ENCODE peak calls at places on chromosome 9, in seven cellular contexts. V is GM23248, Z is MM.1S, H is HCT116, R is hepatocyte, P is GM23338, F is PC-9. A is an unnamed sample.

GRCh38 chr9:96612105-96612965 is 7.3 kb downstream of the CDC14B start:
- DNase-seq in V (peak; percentile 98), Z (no peak), H (no peak), R (peak; percentile 79), P (peak; percentile 30), F (peak; percentile 73), A (peak; percentile 78)

GRCh38 chr9:80964374-80964773 is 725.0 kb downstream of the TLE1 start:
- DNase-seq in V (no peak), Z (no peak), H (no peak), R (no peak), P (no peak), F (no peak), A (no peak)

GRCh38 chr9:34381323-34381722 is 4.6 kb upstream of the MYORG start:
- DNase-seq in V (no peak), Z (no peak), H (no peak), R (peak; percentile 13), P (peak; percentile 82), F (no peak), A (no peak)

GRCh38 chr9:135189497-135189896 is 102.0 kb downstream of the OLFM1 start:
- DNase-seq in V (no peak), Z (no peak), H (no peak), R (no peak), P (no peak), F (no peak), A (no peak)

GRCh38 chr9:87122947-87123685 is 175.8 kb upstream of the GAS1 start:
- DNase-seq in V (peak; percentile 88), Z (no peak), H (no peak), R (peak; percentile 15), P (no peak), F (no peak), A (no peak)

GRCh38 chr9:95074632-95075269 is 242.8 kb downstream of the FANCC start:
- DNase-seq in V (no peak), Z (no peak), H (no peak), R (no peak), P (no peak), F (no peak), A (no peak)

GRCh38 chr9:106947097-106947496 is 84.1 kb downstream of the ZNF462 start:
- DNase-seq in V (peak; percentile 7), Z (no peak), H (no peak), R (no peak), P (no peak), F (no peak), A (no peak)

GRCh38 chr9:75911390-75911789 is 20.9 kb downstream of the PCSK5 start:
- DNase-seq in V (no peak), Z (no peak), H (no peak), R (no peak), P (no peak), F (no peak), A (no peak)

GRCh38 chr9:34976441-34976840 is 13.1 kb upstream of the DNAJB5 start:
- DNase-seq in V (no peak), Z (no peak), H (no peak), R (no peak), P (no peak), F (no peak), A (no peak)

GRCh38 chr9:4883326-4883873 is 90.7 kb downstream of the RCL1 start:
- DNase-seq in V (no peak), Z (no peak), H (no peak), R (no peak), P (no peak), F (no peak), A (no peak)

GRCh38 chr9:74876611-74877010 is 11.1 kb downstream of the TRPM6 start:
- DNase-seq in V (no peak), Z (no peak), H (no peak), R (no peak), P (no peak), F (no peak), A (no peak)

GRCh38 chr9:121947683-121948300 is 145.3 kb downstream of the TTLL11 start:
- DNase-seq in V (no peak), Z (no peak), H (no peak), R (no peak), P (no peak), F (no peak), A (no peak)

GRCh38 chr9:95081998-95082397 is 235.5 kb downstream of the FANCC start:
- DNase-seq in V (no peak), Z (no peak), H (no peak), R (no peak), P (no peak), F (no peak), A (no peak)

GRCh38 chr9:72958485-72959266 is 5.8 kb upstream of the ALDH1A1 start:
- DNase-seq in V (no peak), Z (no peak), H (no peak), R (no peak), P (peak; percentile 13), F (no peak), A (no peak)

GRCh38 chr9:96419691-96419969 is 1.5 kb upstream of the ZNF367 start:
- DNase-seq in V (peak; percentile 5), Z (no peak), H (no peak), R (no peak), P (no peak), F (no peak), A (no peak)

GRCh38 chr9:106731910-106732309 is 131.1 kb upstream of the ZNF462 start:
- DNase-seq in V (no peak), Z (no peak), H (no peak), R (no peak), P (no peak), F (no peak), A (no peak)

GRCh38 chr9:90343360-90343759 is 299.3 kb downstream of the DIRAS2 start:
- DNase-seq in V (peak; percentile 7), Z (no peak), H (no peak), R (no peak), P (peak; percentile 56), F (no peak), A (no peak)

GRCh38 chr9:127445851-127446719 is 5.1 kb downstream of the RPL12 start:
- DNase-seq in V (no peak), Z (no peak), H (no peak), R (no peak), P (peak; percentile 36), F (peak; percentile 54), A (peak; percentile 13)

GRCh38 chr9:114775121-114775520 is 30.7 kb downstream of the TNFSF15 start:
- DNase-seq in V (no peak), Z (no peak), H (no peak), R (no peak), P (no peak), F (no peak), A (no peak)

GRCh38 chr9:135701067-135701967 is 668 bp upstream of the KCNT1 start:
- DNase-seq in V (peak; percentile 26), Z (no peak), H (no peak), R (peak; percentile 28), P (no peak), F (no peak), A (no peak)

GRCh38 chr9:33155393-33155792 is 11.7 kb downstream of the B4GALT1 start:
- DNase-seq in V (peak; percentile 30), Z (no peak), H (no peak), R (no peak), P (no peak), F (no peak), A (peak; percentile 56)

GRCh38 chr9:132584616-132585560 is 2.5 kb downstream of the BARHL1 start:
- DNase-seq in V (peak; percentile 34), Z (no peak), H (no peak), R (no peak), P (peak; percentile 56), F (peak; percentile 19), A (peak; percentile 4)

GRCh38 chr9:132585954-132586829 is 3.8 kb downstream of the BARHL1 start:
- DNase-seq in V (no peak), Z (no peak), H (no peak), R (no peak), P (peak; percentile 55), F (peak; percentile 34), A (no peak)

GRCh38 chr9:132583584-132584304 is 1.3 kb downstream of the BARHL1 start:
- DNase-seq in V (no peak), Z (no peak), H (no peak), R (no peak), P (peak; percentile 47), F (peak; percentile 21), A (no peak)

GRCh38 chr9:132582276-132582785 is at the start of gene BARHL1:
- DNase-seq in V (no peak), Z (no peak), H (no peak), R (no peak), P (no peak), F (no peak), A (no peak)

DNA sequence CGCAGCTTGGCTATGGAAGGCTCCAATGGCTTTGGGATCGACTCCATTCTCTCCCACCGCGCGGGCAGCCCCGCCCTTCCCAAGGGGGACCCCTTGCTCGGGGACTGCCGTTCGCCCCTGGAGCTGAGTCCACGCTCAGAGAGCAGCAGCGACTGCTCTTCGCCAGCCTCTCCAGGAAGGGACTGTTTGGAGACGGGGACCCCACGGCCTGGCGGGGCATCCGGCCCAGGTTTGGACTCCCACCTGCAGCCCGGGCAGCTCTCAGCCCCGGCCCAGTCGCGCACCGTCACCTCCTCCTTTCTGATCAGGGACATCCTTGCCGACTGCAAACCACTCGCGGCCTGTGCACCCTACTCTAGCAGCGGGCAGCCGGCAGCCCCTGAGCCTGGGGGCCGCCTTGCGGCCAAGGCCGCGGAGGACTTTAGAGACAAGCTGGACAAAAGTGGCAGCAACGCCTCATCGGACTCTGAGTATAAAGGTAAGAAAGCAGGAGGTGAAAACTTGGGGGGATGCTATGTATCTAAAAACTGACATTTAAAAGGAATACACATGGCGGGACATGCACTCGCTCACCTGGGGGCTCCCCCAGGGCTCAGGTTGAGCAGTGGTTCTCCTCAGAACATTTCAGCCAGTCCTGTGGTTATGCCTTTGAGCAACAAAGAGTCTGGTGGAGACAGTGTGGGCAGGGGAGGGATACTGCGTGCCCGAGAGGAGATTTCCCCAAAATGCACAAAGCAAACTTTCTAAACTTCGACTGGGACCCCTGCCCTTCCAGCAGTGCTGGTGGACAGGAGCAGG is 579 bp downstream of the BARHL1 start:
- DNase-seq in V (no peak), Z (no peak), H (no peak), R (no peak), P (no peak), F (peak; percentile 12), A (no peak)
- TF ChIP-seq EZH2 in V (no peak), Z (no peak), H (no peak), R (no peak), P (peak; percentile 91), F (no peak), A (no peak)

DNA sequence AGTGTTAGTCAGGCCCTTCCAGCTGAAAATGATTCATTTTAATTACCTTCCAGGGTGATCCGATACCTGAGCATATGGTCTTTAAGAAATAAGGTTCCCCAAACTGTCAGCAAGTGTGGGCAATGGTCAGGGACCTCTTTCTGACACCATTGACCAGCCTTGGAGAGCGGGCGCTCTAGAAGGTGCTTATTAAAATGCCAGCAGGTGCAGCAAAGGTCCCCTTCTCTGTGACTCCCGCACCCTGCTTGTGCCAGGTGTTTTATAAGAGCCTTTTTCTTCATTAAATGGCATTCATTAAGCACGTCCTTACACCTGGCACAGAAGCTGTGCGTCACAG is 85.3 kb downstream of the MVB12B start:
- DNase-seq in V (no peak), Z (no peak), H (no peak), R (no peak), P (no peak), F (no peak), A (no peak)
- H3K4me3 ChIP-seq in V (peak overlapping the region; percentile 52), Z (peak overlapping the region; percentile 50), H (no peak overlapping the region), R (no peak overlapping the region), P (no peak overlapping the region), F (no peak overlapping the region), A (no peak overlapping the region)

GRCh38 chr9:136984464-136985026 is 1.8 kb downstream of the LCNL1 start:
- DNase-seq in V (no peak), Z (no peak), H (no peak), R (no peak), P (peak; percentile 59), F (no peak), A (no peak)
- H3K9me2 ChIP-seq in V (no peaks in the 10 kb centered on the region), Z (no peaks in the 10 kb centered on the region), H (no peaks in the 10 kb centered on the region), R (no peaks in the 10 kb centered on the region), P (no peaks in the 10 kb centered on the region), F (no peaks in the 10 kb centered on the region), A (no peaks in the 10 kb centered on the region)

GRCh38 chr9:77019010-77019809 is at the start of gene FOXB2:
- DNase-seq in V (no peak), Z (no peak), H (no peak), R (no peak), P (peak; percentile 70), F (no peak), A (no peak)
- TF ChIP-seq EZH2 in V (peak; percentile 93), Z (no peak), H (no peak), R (peak; percentile 99), P (peak; percentile 99), F (no peak), A (no peak)